ENCODE peak calls at places on chromosomes 11 and 22, in seven cellular contexts. P, X, D, A, Z, G and Y are unnamed samples.

GRCh38 chr11:12507391-12507790 is 130.0 kb downstream of the PARVA start:
- DNase-seq in A (no peak), X (no peak), G (no peak), P (no peak), Z (no peak), D (no peak), Y (no peak)

GRCh38 chr11:10322830-10323792 is 18.2 kb downstream of the ADM start:
- DNase-seq in D (no peak), G (peak; percentile 72), P (peak; percentile 58), A (peak; percentile 61), X (peak; percentile 24), Z (peak; percentile 88), Y (peak; percentile 92)

GRCh38 chr11:126197277-126197939 is 14.0 kb downstream of the RPUSD4 start:
- DNase-seq in D (no peak), P (no peak), Z (peak; percentile 35), X (no peak), G (peak; percentile 14), A (no peak), Y (no peak)

GRCh38 chr11:120211522-120212258 is 858 bp downstream of the OAF start:
- DNase-seq in D (no peak), G (no peak), Z (no peak), A (no peak), P (no peak), X (no peak), Y (no peak)

GRCh38 chr22:46537946-46538815 is 761 bp upstream of the CELSR1 start:
- DNase-seq in A (no peak), D (no peak), P (no peak), X (peak; percentile 18), G (no peak), Z (peak; percentile 29), Y (no peak)

GRCh38 chr22:17121235-17122195 is at the start of gene TMEM121B:
- DNase-seq in G (peak; percentile 15), A (peak; percentile 63), X (peak; percentile 80), P (peak; percentile 83), D (peak; percentile 24), Z (peak; percentile 25), Y (peak; percentile 55)

GRCh38 chr11:111331711-111332479 is 33.5 kb downstream of the POU2AF3 start:
- DNase-seq in Z (no peak), G (no peak), X (no peak), D (no peak), A (no peak), P (no peak), Y (no peak)

GRCh38 chr11:76656087-76656531 is 14.4 kb downstream of the LRRC32 start:
- DNase-seq in Z (no peak), A (no peak), P (no peak), X (no peak), D (peak; percentile 15), G (no peak), Y (peak; percentile 82)

GRCh38 chr11:130407978-130408377 is 20.4 kb downstream of the ADAMTS8 start:
- DNase-seq in D (no peak), Z (peak; percentile 64), P (peak; percentile 80), X (peak; percentile 42), A (no peak), G (peak; percentile 64), Y (no peak)

GRCh38 chr11:28760676-28761390 is 652.6 kb downstream of the METTL15 start:
- DNase-seq in A (no peak), D (no peak), Z (peak; percentile 81), P (no peak), G (peak; percentile 36), X (no peak), Y (no peak)

GRCh38 chr11:11513438-11513837 is 108.4 kb downstream of the GALNT18 start:
- DNase-seq in Z (no peak), A (peak; percentile 16), G (peak; percentile 23), D (no peak), P (no peak), X (no peak), Y (no peak)

GRCh38 chr11:267491-267994 is 10.7 kb upstream of the NLRP6 start:
- DNase-seq in G (no peak), P (peak; percentile 47), X (peak; percentile 52), Z (no peak), D (no peak), A (peak; percentile 48), Y (peak; percentile 61)

GRCh38 chr11:58133329-58134076 is 8.2 kb upstream of the OR9I1 start:
- DNase-seq in G (no peak), A (no peak), X (no peak), Z (no peak), P (no peak), D (no peak), Y (no peak)

GRCh38 chr11:128871165-128871564 is 4.1 kb upstream of the KCNJ1 start:
- DNase-seq in X (no peak), P (no peak), G (no peak), Z (no peak), A (no peak), D (no peak), Y (no peak)

GRCh38 chr22:17914474-17914873 is 109.9 kb downstream of the MICAL3 start:
- DNase-seq in Z (no peak), P (no peak), D (no peak), A (no peak), G (no peak), X (no peak), Y (no peak)

GRCh38 chr11:28759311-28759710 is 651.1 kb downstream of the METTL15 start:
- DNase-seq in D (no peak), X (no peak), Z (peak; percentile 81), G (no peak), A (no peak), P (no peak), Y (no peak)

GRCh38 chr22:17601031-17601430 is 27.5 kb downstream of the ATP6V1E1 start:
- DNase-seq in X (no peak), Z (no peak), G (no peak), P (no peak), D (no peak), A (no peak), Y (no peak)

GRCh38 chr22:46064236-46064965 is 85.9 kb upstream of the PPARA start:
- DNase-seq in P (peak; percentile 27), G (no peak), D (no peak), A (no peak), X (peak; percentile 19), Z (peak; percentile 35), Y (peak; percentile 86)

GRCh38 chr22:50188356-50188755 is 2.6 kb downstream of the TRABD start:
- DNase-seq in G (no peak), A (no peak), P (no peak), Z (no peak), D (no peak), X (no peak), Y (no peak)

GRCh38 chr22:50010676-50011446 is 1.7 kb downstream of the IL17REL start:
- DNase-seq in A (no peak), X (no peak), P (no peak), Z (no peak), D (no peak), G (no peak), Y (no peak)

GRCh38 chr22:46175631-46176030 is 25.3 kb downstream of the PPARA start:
- DNase-seq in G (no peak), Z (peak; percentile 48), D (no peak), A (no peak), X (no peak), P (no peak), Y (no peak)

GRCh38 chr11:34075178-34075820 is 23.8 kb downstream of the CAPRIN1 start:
- DNase-seq in A (peak; percentile 13), Z (peak; percentile 93), G (no peak), P (no peak), X (no peak), D (no peak), Y (no peak)